ENCODE peak calls at places on chromosomes 3 and 15, in six cellular contexts. G is GM12864, T is foreskin fibroblast, D is A549, S is uterus, L is adrenal gland. C is an unnamed sample.
A peak's percentile ranks its signal among the peaks of the same experiment; 100 is the strongest.

GRCh38 chr3:123159926-123160635 is 41.7 kb upstream of the SEC22A start:
- DNase-seq in S (no peak), L (peak; percentile 64), T (peak; percentile 68), D (no peak), G (no peak), C (no peak)

GRCh38 chr15:58203537-58203936 is 65.4 kb downstream of the AQP9 start:
- DNase-seq in G (no peak), T (peak; percentile 98), S (no peak), L (peak; percentile 10), D (no peak), C (no peak)

GRCh38 chr3:101049532-101049931 is 56.3 kb upstream of the ABI3BP start:
- DNase-seq in L (no peak), S (no peak), G (no peak), D (no peak), T (no peak), C (no peak)

GRCh38 chr3:157872902-157873301 is 233.3 kb downstream of the SHOX2 start:
- DNase-seq in S (no peak), T (no peak), G (no peak), D (no peak), L (peak; percentile 12), C (no peak)

GRCh38 chr15:47466357-47466756 is 250.9 kb upstream of the SEMA6D start:
- DNase-seq in S (no peak), L (no peak), G (no peak), T (peak; percentile 55), D (no peak), C (no peak)

GRCh38 chr15:81480645-81481053 is 106.6 kb upstream of the TMC3 start:
- DNase-seq in S (peak; percentile 17), G (peak; percentile 7), T (peak; percentile 29), L (peak; percentile 22), D (no peak), C (peak; percentile 10)

GRCh38 chr15:55742927-55743614 is at the start of gene PRTG:
- DNase-seq in S (peak; percentile 79), L (peak; percentile 78), T (peak; percentile 79), D (peak; percentile 74), G (no peak), C (no peak)

GRCh38 chr3:112688085-112688769 is 47.3 kb upstream of the CCDC80 start:
- DNase-seq in S (no peak), T (no peak), L (no peak), D (no peak), G (no peak), C (no peak)

GRCh38 chr15:59294961-59295741 is 77.5 kb downstream of the MYO1E start:
- DNase-seq in S (peak; percentile 23), L (no peak), D (no peak), G (no peak), T (peak; percentile 89), C (no peak)

GRCh38 chr15:74384566-74385441 is 17.4 kb upstream of the CYP11A1 start:
- DNase-seq in G (peak; percentile 93), S (no peak), D (no peak), L (no peak), T (no peak), C (peak; percentile 89)

GRCh38 chr3:8836096-8836495 is 66.7 kb upstream of the OXTR start:
- DNase-seq in L (no peak), G (no peak), S (no peak), T (no peak), D (no peak), C (no peak)

GRCh38 chr3:105686324-105686897 is 182.4 kb downstream of the CBLB start:
- DNase-seq in S (no peak), L (no peak), D (peak; percentile 10), G (no peak), T (no peak), C (no peak)

GRCh38 chr3:191329654-191330308 is 545 bp downstream of the UTS2B start:
- DNase-seq in T (peak; percentile 38), S (peak; percentile 36), G (no peak), D (no peak), L (peak; percentile 61), C (peak; percentile 4)

GRCh38 chr3:128458746-128459450 is 7.8 kb downstream of the DNAJB8 start:
- DNase-seq in S (no peak), T (no peak), D (no peak), G (no peak), L (no peak), C (no peak)

GRCh38 chr15:45665261-45665660 is 30.4 kb downstream of the SQOR start:
- DNase-seq in D (no peak), T (no peak), G (no peak), S (no peak), L (no peak), C (no peak)

GRCh38 chr15:84685304-84685703 is 27.3 kb upstream of the NMB start:
- DNase-seq in G (no peak), L (peak; percentile 65), D (no peak), T (peak; percentile 80), S (no peak), C (no peak)

GRCh38 chr15:51382787-51383186 is 41.3 kb downstream of the GLDN start:
- DNase-seq in L (peak; percentile 57), D (peak; percentile 55), G (no peak), S (peak; percentile 21), T (peak; percentile 41), C (peak; percentile 11)

GRCh38 chr3:66195347-66195783 is 25.4 kb upstream of the SLC25A26 start:
- DNase-seq in S (peak; percentile 27), G (no peak), L (peak; percentile 5), T (peak; percentile 53), D (no peak), C (peak; percentile 32)

GRCh38 chr3:113954091-113954685 is 6.4 kb downstream of the ZDHHC23 start:
- DNase-seq in S (no peak), L (no peak), G (no peak), T (no peak), D (no peak), C (no peak)

DNA sequence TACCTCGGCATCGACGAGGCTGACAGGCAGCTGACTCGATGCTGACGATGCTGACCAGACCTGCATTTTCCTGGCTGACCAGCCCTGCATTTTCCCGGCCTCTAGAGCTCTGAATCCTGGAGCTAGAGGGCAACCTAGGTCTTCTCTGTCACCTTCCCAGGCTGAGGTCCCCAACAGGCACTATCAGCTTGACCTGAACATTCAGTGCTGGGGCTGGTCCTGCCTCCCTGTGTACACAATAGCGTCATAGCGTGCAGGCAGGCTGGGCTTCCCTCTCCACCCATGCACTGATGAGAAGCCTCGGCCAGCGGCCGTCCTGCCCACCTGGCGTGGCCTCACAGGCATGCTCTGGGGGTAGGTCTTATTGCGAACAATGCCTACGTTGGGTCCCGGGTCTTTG is 62.3 kb upstream of the SNRPA1 start:
- DNase-seq in D (no peak), L (no peak), G (no peak), S (no peak), T (no peak), C (no peak)
- TF ChIP-seq CTCF in D (no peak), L (no peak), G (no peak), S (no peak), T (no peak), C (no peak)

DNA sequence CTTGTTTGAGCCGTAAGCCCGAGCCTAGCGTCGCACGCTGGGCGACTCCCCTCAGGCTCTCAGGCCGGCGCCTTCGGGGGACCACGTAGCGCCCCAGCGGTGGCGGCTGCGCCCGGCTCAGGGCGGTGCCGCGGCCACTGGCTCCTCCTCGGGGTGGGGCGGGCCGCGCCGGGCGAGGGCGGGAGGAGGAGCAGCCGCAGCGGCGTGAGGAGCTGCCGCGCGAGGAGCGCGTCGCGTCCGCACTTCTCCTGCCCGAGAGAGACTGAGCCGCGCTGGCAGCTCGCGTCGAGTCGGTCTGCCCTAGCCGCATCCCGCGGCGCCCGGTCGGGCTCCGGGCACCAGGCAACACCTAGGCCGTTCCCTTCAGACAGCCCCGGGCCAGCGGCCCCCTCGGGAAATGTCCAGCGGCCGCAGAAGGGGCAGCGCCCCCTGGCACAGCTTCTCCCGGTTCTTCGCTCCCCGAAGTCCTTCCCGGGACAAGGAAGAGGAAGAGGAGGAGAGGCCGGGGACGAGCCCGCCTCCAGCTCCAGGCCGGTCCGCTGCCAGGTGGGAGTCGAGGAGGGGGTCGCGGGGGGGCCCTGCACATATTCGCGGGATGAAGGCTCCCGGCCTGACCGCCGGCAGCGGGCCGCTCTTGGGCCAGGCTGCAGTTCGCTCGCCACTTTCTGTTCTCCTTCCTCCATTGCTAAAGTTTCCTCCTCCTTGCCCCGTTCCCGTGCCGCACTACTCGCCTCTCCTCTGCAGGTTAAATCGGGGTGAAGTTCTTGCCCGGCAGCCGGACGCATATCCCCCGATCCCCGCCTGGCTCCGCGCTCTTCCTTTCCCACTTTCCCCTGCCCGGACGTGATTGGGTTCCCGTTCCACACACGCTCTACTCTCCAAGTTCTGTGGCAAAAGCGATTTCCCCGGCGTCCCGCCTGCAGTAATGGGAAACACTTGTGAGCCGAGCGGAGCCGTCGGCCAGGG is at the start of gene CRYBG3:
- DNase-seq in L (peak; percentile 81), D (peak; percentile 73), S (peak; percentile 82), G (peak; percentile 29), T (peak; percentile 86), C (peak; percentile 83)
- TF ChIP-seq CTCF in L (no peak), D (peak; percentile 62), S (peak; percentile 6), G (peak; percentile 6), T (peak; percentile 55), C (no peak)

GRCh38 chr3:177642482-177643163 is 445.3 kb upstream of the TBL1XR1 start:
- DNase-seq in G (no peak), T (no peak), D (no peak), S (no peak), L (no peak), C (peak; percentile 25)
- TF ChIP-seq CTCF in G (no peak), T (no peak), D (no peak), S (no peak), L (no peak), C (no peak)

DNA sequence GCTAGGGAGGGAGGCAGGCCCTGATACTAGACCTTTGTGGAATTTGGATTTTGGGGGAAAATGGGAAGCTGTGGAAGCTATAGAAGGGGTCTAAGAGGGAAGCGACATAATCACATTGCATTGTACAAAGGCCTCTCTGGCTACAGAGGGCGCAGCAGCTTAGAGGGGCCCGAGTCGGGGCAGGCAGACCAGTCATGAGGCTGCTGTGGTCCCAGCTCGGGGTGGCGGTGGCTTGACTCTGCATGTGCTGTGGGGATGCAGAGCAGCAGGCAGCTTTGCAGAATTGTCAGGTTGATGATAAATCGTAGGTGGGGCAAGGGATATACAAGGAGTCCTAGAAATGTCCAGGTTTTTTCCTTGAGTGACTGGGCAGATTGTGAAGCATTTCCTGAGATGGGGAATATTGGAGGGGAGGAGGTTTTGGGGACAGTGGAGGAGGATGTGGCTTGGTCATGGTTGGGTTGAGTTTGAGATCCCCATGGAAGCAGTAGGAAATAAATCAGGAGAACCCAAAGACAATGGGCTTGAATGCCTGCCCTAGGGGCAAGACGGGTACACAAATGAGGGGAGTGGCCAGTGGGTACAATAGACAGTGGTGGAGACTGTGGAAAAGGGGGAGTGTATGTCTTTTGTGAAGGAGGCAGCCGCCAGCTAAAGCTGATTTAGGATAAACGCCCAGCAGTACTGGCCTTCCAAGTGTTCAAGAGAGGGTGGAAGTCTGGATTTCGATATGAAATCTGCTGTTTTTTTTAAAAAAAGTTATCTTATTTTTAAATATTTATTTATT is 94.1 kb downstream of the HMG20A start:
- DNase-seq in D (no peak), T (no peak), G (no peak), L (no peak), S (no peak), C (no peak)
- TF ChIP-seq CTCF in D (no peak), T (no peak), G (no peak), L (no peak), S (no peak), C (no peak)

C was measured in activated CD8-positive, alpha-beta T cell treated with anti-CD3 and anti-CD28 coated beads for 36 hours.